ENCODE peak calls at places on chromosome 11, in six cellular contexts. One of them, this sample, is unnamed.

GRCh38 chr11:126034026-126034822 is 28.4 kb downstream of the CDON start:
- DNase-seq in MM.1S: no peak
- DNase-seq in fibroblast of lung: no peak
- DNase-seq in IMR-90: no peak
- DNase-seq in GM12878: no peak
- DNase-seq in mesenchymal stem cell: no peak
- DNase-seq in this sample: no peak

GRCh38 chr11:707817-708420 is 1.9 kb downstream of the EPS8L2 start:
- DNase-seq in mesenchymal stem cell: no peak
- DNase-seq in MM.1S: no peak
- DNase-seq in fibroblast of lung: no peak
- DNase-seq in GM12878: no peak
- DNase-seq in IMR-90: no peak
- DNase-seq in this sample: no peak

GRCh38 chr11:110621826-110622225 is 90.4 kb downstream of the ARHGAP20 start:
- DNase-seq in MM.1S: no peak
- DNase-seq in mesenchymal stem cell: no peak
- DNase-seq in IMR-90: peak; percentile 78
- DNase-seq in fibroblast of lung: peak; percentile 4
- DNase-seq in GM12878: no peak
- DNase-seq in this sample: peak; percentile 42

GRCh38 chr11:118618991-118619375 is 11.6 kb downstream of the PHLDB1 start:
- DNase-seq in IMR-90: peak; percentile 78
- DNase-seq in GM12878: no peak
- DNase-seq in fibroblast of lung: peak; percentile 87
- DNase-seq in mesenchymal stem cell: peak; percentile 90
- DNase-seq in MM.1S: no peak
- DNase-seq in this sample: peak; percentile 89

GRCh38 chr11:47464479-47464878 is 15.5 kb upstream of the RAPSN start:
- DNase-seq in mesenchymal stem cell: peak; percentile 59
- DNase-seq in GM12878: no peak
- DNase-seq in IMR-90: peak; percentile 42
- DNase-seq in MM.1S: no peak
- DNase-seq in fibroblast of lung: peak; percentile 13
- DNase-seq in this sample: peak; percentile 49

GRCh38 chr11:113396693-113397092 is 9.1 kb downstream of the ANKK1 start:
- DNase-seq in mesenchymal stem cell: no peak
- DNase-seq in IMR-90: no peak
- DNase-seq in fibroblast of lung: no peak
- DNase-seq in MM.1S: no peak
- DNase-seq in GM12878: no peak
- DNase-seq in this sample: no peak

GRCh38 chr11:125470355-125470754 is 25.7 kb downstream of the FEZ1 start:
- DNase-seq in IMR-90: no peak
- DNase-seq in GM12878: no peak
- DNase-seq in fibroblast of lung: no peak
- DNase-seq in mesenchymal stem cell: no peak
- DNase-seq in MM.1S: no peak
- DNase-seq in this sample: no peak

GRCh38 chr11:26993965-26994446 is at the start of gene FIBIN:
- DNase-seq in GM12878: no peak
- DNase-seq in MM.1S: no peak
- DNase-seq in fibroblast of lung: peak; percentile 89
- DNase-seq in mesenchymal stem cell: peak; percentile 67
- DNase-seq in IMR-90: peak; percentile 70
- DNase-seq in this sample: peak; percentile 69

GRCh38 chr11:106077609-106078517 is at the start of gene AASDHPPT:
- DNase-seq in MM.1S: no peak
- DNase-seq in fibroblast of lung: peak; percentile 64
- DNase-seq in mesenchymal stem cell: no peak
- DNase-seq in IMR-90: peak; percentile 29
- DNase-seq in GM12878: no peak
- DNase-seq in this sample: peak; percentile 70

GRCh38 chr11:75347781-75348613 is 3.5 kb downstream of the ARRB1 start:
- DNase-seq in mesenchymal stem cell: peak; percentile 98
- DNase-seq in GM12878: no peak
- DNase-seq in fibroblast of lung: peak; percentile 98
- DNase-seq in IMR-90: peak; percentile 98
- DNase-seq in MM.1S: no peak
- DNase-seq in this sample: peak; percentile 94
- H3K9ac ChIP-seq in mesenchymal stem cell: peak overlapping the region; percentile 36
- H3K9ac ChIP-seq in GM12878: no peak overlapping the region
- H3K9ac ChIP-seq in fibroblast of lung: no peak overlapping the region
- H3K9ac ChIP-seq in IMR-90: no peak overlapping the region
- H3K9ac ChIP-seq in MM.1S: no peak overlapping the region
- H3K9ac ChIP-seq in this sample: peak overlapping the region; percentile 16

GRCh38 chr11:64260147-64260708 is 8.9 kb downstream of the PLCB3 start:
- DNase-seq in IMR-90: no peak
- DNase-seq in GM12878: no peak
- DNase-seq in mesenchymal stem cell: no peak
- DNase-seq in MM.1S: no peak
- DNase-seq in fibroblast of lung: no peak
- DNase-seq in this sample: no peak
- H3K4me2 ChIP-seq in IMR-90: no peak overlapping the region
- H3K4me2 ChIP-seq in GM12878: no peak overlapping the region
- H3K4me2 ChIP-seq in mesenchymal stem cell: no peak overlapping the region
- H3K4me2 ChIP-seq in MM.1S: no peak overlapping the region
- H3K4me2 ChIP-seq in fibroblast of lung: no peak overlapping the region
- H3K4me2 ChIP-seq in this sample: no peak overlapping the region

DNA sequence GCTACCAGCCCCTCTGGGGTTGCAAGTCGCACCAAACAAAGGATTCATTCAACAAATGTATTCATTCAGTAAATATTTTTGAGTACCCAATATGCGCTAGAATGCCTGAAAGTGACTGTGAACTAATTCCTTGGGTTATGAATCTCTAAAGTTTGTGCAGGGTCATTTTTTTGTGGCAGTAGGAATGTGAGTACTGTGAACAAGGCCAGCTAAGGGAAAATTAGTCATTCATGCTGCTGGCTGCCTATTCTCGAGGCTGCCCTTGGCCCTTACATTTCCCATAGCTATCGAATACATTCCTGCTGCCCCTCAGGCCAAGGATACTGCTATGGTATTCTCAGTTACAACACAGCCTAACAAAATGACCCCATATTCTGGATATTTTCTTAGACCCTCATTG is 141.6 kb downstream of the TRPC6 start:
- DNase-seq in MM.1S: no peak
- DNase-seq in fibroblast of lung: peak; percentile 53
- DNase-seq in GM12878: no peak
- DNase-seq in IMR-90: peak; percentile 81
- DNase-seq in mesenchymal stem cell: peak; percentile 76
- DNase-seq in this sample: peak; percentile 90
- H3K4me1 ChIP-seq in MM.1S: no peaks in the 10 kb centered on the region
- H3K4me1 ChIP-seq in fibroblast of lung: peaks cover 33% of the 10 kb centered on the region
- H3K4me1 ChIP-seq in GM12878: no peaks in the 10 kb centered on the region
- H3K4me1 ChIP-seq in IMR-90: peaks cover 14% of the 10 kb centered on the region
- H3K4me1 ChIP-seq in mesenchymal stem cell: peaks cover 4% of the 10 kb centered on the region
- H3K4me1 ChIP-seq in this sample: peaks cover 60% of the 10 kb centered on the region

GRCh38 chr11:123273616-123274015 is 78.6 kb upstream of the CLMP start:
- DNase-seq in mesenchymal stem cell: no peak
- DNase-seq in GM12878: no peak
- DNase-seq in MM.1S: no peak
- DNase-seq in IMR-90: no peak
- DNase-seq in fibroblast of lung: no peak
- DNase-seq in this sample: no peak

GRCh38 chr11:123264431-123264780 is 69.4 kb upstream of the CLMP start:
- DNase-seq in mesenchymal stem cell: no peak
- DNase-seq in MM.1S: peak; percentile 56
- DNase-seq in GM12878: no peak
- DNase-seq in IMR-90: no peak
- DNase-seq in fibroblast of lung: no peak
- DNase-seq in this sample: no peak

GRCh38 chr11:123272565-123272964 is 77.5 kb upstream of the CLMP start:
- DNase-seq in GM12878: no peak
- DNase-seq in IMR-90: no peak
- DNase-seq in fibroblast of lung: no peak
- DNase-seq in MM.1S: no peak
- DNase-seq in mesenchymal stem cell: no peak
- DNase-seq in this sample: no peak

GRCh38 chr11:123268118-123268517 is 73.1 kb upstream of the CLMP start:
- DNase-seq in mesenchymal stem cell: no peak
- DNase-seq in MM.1S: no peak
- DNase-seq in GM12878: no peak
- DNase-seq in fibroblast of lung: no peak
- DNase-seq in IMR-90: no peak
- DNase-seq in this sample: peak; percentile 31
- H3K9ac ChIP-seq in mesenchymal stem cell: no peak overlapping the region
- H3K9ac ChIP-seq in MM.1S: no peak overlapping the region
- H3K9ac ChIP-seq in GM12878: no peak overlapping the region
- H3K9ac ChIP-seq in fibroblast of lung: no peak overlapping the region
- H3K9ac ChIP-seq in IMR-90: no peak overlapping the region
- H3K9ac ChIP-seq in this sample: no peak overlapping the region

This sample was measured in GM23248.